ENCODE peak calls at places on chromosomes 7 and 10, in ten cellular contexts. S is iris pigment epithelial cell; N is progenitor cell of endocrine pancreas; V is occipital lobe; X is brain microvascular endothelial cell; Z is stimulated activated CD4-positive, alpha-beta T cell treated with anti-CD3 and anti-CD28 coated beads, Interleukin-2, amount 100 ng/mL, for 48 hours; I is ACHN; O is T-helper 1 cell; E is choroid plexus epithelial cell; M is activated T-helper 1 cell treated with anti-CD3 and anti-CD28 coated beads, Interleukin-12 subunit alpha, Interleukin-12 subunit beta, Interleukin-2, Interleukin-4 antibody, amounts not matched to agents 30 ng/mL and 10 ng/mL and 1 ng/mL, durations not matched to agents 14 hours and 24 hours and 36 hours. G is an unnamed sample.

GRCh38 chr7:55432937-55433784 is 68.0 kb downstream of the LANCL2 start:
- DNase-seq in S (peak; percentile 46), N (no peak), V (no peak), X (no peak), Z (no peak), I (peak; percentile 64), O (peak; percentile 6), E (peak; percentile 74), M (no peak), G (no peak)

GRCh38 chr10:122477436-122477835 is 16.1 kb downstream of the HTRA1 start:
- DNase-seq in S (no peak), N (no peak), V (no peak), X (no peak), Z (no peak), I (no peak), O (no peak), E (no peak), M (no peak), G (no peak)

GRCh38 chr10:62719058-62719457 is 85.5 kb upstream of the ADO start:
- DNase-seq in S (no peak), N (no peak), V (no peak), X (no peak), Z (no peak), I (no peak), O (no peak), E (no peak), M (no peak), G (no peak)

GRCh38 chr10:31697271-31698168 is 231.1 kb downstream of the ARHGAP12 start:
- DNase-seq in S (peak; percentile 86), N (no peak), V (peak; percentile 30), X (peak; percentile 86), Z (no peak), I (no peak), O (no peak), E (peak; percentile 79), M (no peak), G (no peak)

GRCh38 chr7:80711521-80711920 is 73.1 kb downstream of the CD36 start:
- DNase-seq in S (no peak), N (no peak), V (no peak), X (no peak), Z (no peak), I (peak; percentile 28), O (no peak), E (no peak), M (no peak), G (no peak)

GRCh38 chr7:15832996-15833395 is 146.5 kb upstream of the MEOX2 start:
- DNase-seq in S (no peak), N (no peak), V (no peak), X (no peak), Z (no peak), I (no peak), O (no peak), E (peak; percentile 11), M (no peak), G (no peak)

GRCh38 chr10:79072041-79072441 is 3.3 kb downstream of the ZMIZ1 start:
- DNase-seq in S (no peak), N (no peak), V (no peak), X (no peak), Z (no peak), I (no peak), O (no peak), E (no peak), M (no peak), G (no peak)

GRCh38 chr7:75688200-75689136 is 50.3 kb downstream of the HIP1 start:
- DNase-seq in S (no peak), N (no peak), V (peak; percentile 86), X (no peak), Z (no peak), I (no peak), O (no peak), E (no peak), M (no peak), G (no peak)

GRCh38 chr7:123916240-123916724 is 8.8 kb upstream of the SPAM1 start:
- DNase-seq in S (peak; percentile 28), N (no peak), V (no peak), X (no peak), Z (no peak), I (peak; percentile 54), O (no peak), E (peak; percentile 52), M (no peak), G (no peak)

GRCh38 chr7:123747620-123748141 is 1.1 kb downstream of the WASL start:
- DNase-seq in S (peak; percentile 94), N (peak; percentile 37), V (no peak), X (peak; percentile 86), Z (peak; percentile 10), I (peak; percentile 91), O (peak; percentile 15), E (peak; percentile 94), M (peak; percentile 22), G (peak; percentile 31)

GRCh38 chr7:457814-458510 is 61.7 kb downstream of the PDGFA start:
- DNase-seq in S (no peak), N (no peak), V (no peak), X (no peak), Z (no peak), I (no peak), O (no peak), E (no peak), M (no peak), G (no peak)

GRCh38 chr7:80044796-80045195 is 89.8 kb upstream of the GNAI1 start:
- DNase-seq in S (no peak), N (no peak), V (no peak), X (no peak), Z (no peak), I (no peak), O (no peak), E (no peak), M (no peak), G (no peak)

GRCh38 chr7:42198974-42199668 is 37.9 kb downstream of the GLI3 start:
- DNase-seq in S (no peak), N (no peak), V (no peak), X (no peak), Z (no peak), I (no peak), O (no peak), E (no peak), M (no peak), G (no peak)

GRCh38 chr10:103967433-103968142 is 648 bp downstream of the SLK start:
- DNase-seq in S (peak; percentile 32), N (no peak), V (no peak), X (no peak), Z (no peak), I (peak; percentile 63), O (no peak), E (no peak), M (no peak), G (peak; percentile 18)

GRCh38 chr7:2621061-2621828 is 10.5 kb upstream of the TTYH3 start:
- DNase-seq in S (peak; percentile 79), N (no peak), V (no peak), X (peak; percentile 50), Z (no peak), I (no peak), O (no peak), E (peak; percentile 84), M (no peak), G (no peak)

GRCh38 chr10:44647877-44648542 is 263.1 kb upstream of the CXCL12 start:
- DNase-seq in S (peak; percentile 74), N (no peak), V (no peak), X (no peak), Z (no peak), I (peak; percentile 14), O (no peak), E (peak; percentile 72), M (no peak), G (no peak)

GRCh38 chr7:73520673-73521635 is 1.1 kb downstream of the BAZ1B start:
- DNase-seq in S (peak; percentile 50), N (no peak), V (no peak), X (no peak), Z (no peak), I (peak; percentile 26), O (no peak), E (peak; percentile 41), M (no peak), G (peak; percentile 9)

GRCh38 chr10:30182191-30183075 is 123.0 kb upstream of the JCAD start:
- DNase-seq in S (peak; percentile 86), N (no peak), V (no peak), X (peak; percentile 88), Z (no peak), I (peak; percentile 76), O (no peak), E (peak; percentile 83), M (no peak), G (no peak)

GRCh38 chr7:11192506-11192905 is 218.8 kb downstream of the PHF14 start:
- DNase-seq in S (peak; percentile 86), N (no peak), V (no peak), X (peak; percentile 33), Z (no peak), I (no peak), O (no peak), E (peak; percentile 72), M (no peak), G (no peak)

GRCh38 chr7:87541648-87542047 is 59.0 kb downstream of the ABCB1 start:
- DNase-seq in S (no peak), N (no peak), V (no peak), X (no peak), Z (no peak), I (no peak), O (no peak), E (no peak), M (no peak), G (no peak)

GRCh38 chr10:80535671-80536360 is 1.9 kb upstream of the SH2D4B start:
- DNase-seq in S (no peak), N (peak; percentile 29), V (no peak), X (no peak), Z (peak; percentile 57), I (no peak), O (peak; percentile 64), E (peak; percentile 44), M (peak; percentile 71), G (no peak)

GRCh38 chr7:33952824-33953223 is 47.5 kb downstream of the BMPER start:
- DNase-seq in S (no peak), N (no peak), V (no peak), X (no peak), Z (no peak), I (no peak), O (no peak), E (no peak), M (no peak), G (no peak)

GRCh38 chr10:132372516-132373095 is 24.4 kb upstream of the PWWP2B start:
- DNase-seq in S (no peak), N (no peak), V (no peak), X (no peak), Z (no peak), I (no peak), O (no peak), E (no peak), M (no peak), G (no peak)

GRCh38 chr7:156151082-156151481 is 338.8 kb upstream of the SHH start:
- DNase-seq in S (no peak), N (no peak), V (no peak), X (no peak), Z (no peak), I (peak; percentile 22), O (no peak), E (no peak), M (no peak), G (no peak)

GRCh38 chr7:158028971-158029370 is 558.7 kb downstream of the PTPRN2 start:
- DNase-seq in S (no peak), N (no peak), V (no peak), X (no peak), Z (no peak), I (no peak), O (no peak), E (no peak), M (no peak), G (no peak)

GRCh38 chr7:55550010-55550409 is 22.3 kb downstream of the VOPP1 start:
- DNase-seq in S (no peak), N (no peak), V (no peak), X (no peak), Z (no peak), I (no peak), O (no peak), E (no peak), M (no peak), G (no peak)

GRCh38 chr7:51457079-51457478 is 140.5 kb upstream of the COBL start:
- DNase-seq in S (no peak), N (no peak), V (no peak), X (no peak), Z (no peak), I (no peak), O (no peak), E (no peak), M (no peak), G (no peak)

GRCh38 chr10:125029584-125030242 is 87.8 kb downstream of the ZRANB1 start:
- DNase-seq in S (peak; percentile 65), N (no peak), V (no peak), X (no peak), Z (no peak), I (no peak), O (no peak), E (peak; percentile 42), M (no peak), G (no peak)